ENCODE peak calls at places on chromosomes 4 and X, in five cellular contexts. S is germinal center; F is CD4-positive, CD25-positive, alpha-beta regulatory T cell; B is stomach; H is activated CD8-positive, alpha-beta T cell treated with anti-CD3 and anti-CD28 coated beads, Interleukin-2, amount 10 ng/mL, durations not matched to agents 7 days and 5 days. V is an unnamed sample.

GRCh38 chr4:55183926-55184599 is 58.7 kb upstream of the KDR start:
- DNase-seq in S (no peak), F (no peak), B (peak; percentile 27), H (no peak), V (no peak)

GRCh38 chr4:155785828-155786227 is 27.0 kb downstream of the GUCY1B1 start:
- DNase-seq in S (no peak), F (no peak), B (no peak), H (no peak), V (no peak)

GRCh38 chr4:126762651-126763247 is 870.0 kb upstream of the INTU start:
- DNase-seq in S (no peak), F (no peak), B (no peak), H (no peak), V (no peak)

GRCh38 chr4:1029536-1029935 is 18.1 kb downstream of the FGFRL1 start:
- DNase-seq in S (no peak), F (no peak), B (peak; percentile 78), H (no peak), V (no peak)

GRCh38 chrX:25007059-25008053 is 8.4 kb downstream of the ARX start:
- DNase-seq in S (no peak), F (no peak), B (no peak), H (no peak), V (no peak)

GRCh38 chr4:26325191-26325590 is 4.4 kb downstream of the RBPJ start:
- DNase-seq in S (no peak), F (no peak), B (no peak), H (peak; percentile 57), V (no peak)

GRCh38 chrX:131262200-131262599 is 26.9 kb downstream of the IGSF1 start:
- DNase-seq in S (no peak), F (no peak), B (no peak), H (no peak), V (no peak)

GRCh38 chr4:68906238-68907137 is 45.1 kb downstream of the UGT2A3 start:
- DNase-seq in S (no peak), F (no peak), B (no peak), H (no peak), V (no peak)

GRCh38 chr4:151129801-151130200 is 30.4 kb downstream of the RPS3A start:
- DNase-seq in S (no peak), F (no peak), B (no peak), H (no peak), V (no peak)

GRCh38 chr4:48109413-48110263 is 24.4 kb downstream of the TXK start:
- DNase-seq in S (peak; percentile 48), F (no peak), B (no peak), H (peak; percentile 57), V (no peak)

GRCh38 chr4:140047017-140047640 is 106.9 kb downstream of the MAML3 start:
- DNase-seq in S (no peak), F (no peak), B (peak; percentile 33), H (no peak), V (no peak)

GRCh38 chr4:175758595-175758994 is 53.5 kb downstream of the GPM6A start:
- DNase-seq in S (no peak), F (no peak), B (no peak), H (no peak), V (no peak)

GRCh38 chr4:56272946-56273728 is 114.2 kb downstream of the AASDH start:
- DNase-seq in S (no peak), F (no peak), B (no peak), H (no peak), V (no peak)

GRCh38 chr4:79576480-79576803 is 168.4 kb upstream of the GK2 start:
- DNase-seq in S (no peak), F (no peak), B (no peak), H (no peak), V (no peak)

GRCh38 chr4:8067945-8068894 is 90.4 kb downstream of the ABLIM2 start:
- DNase-seq in S (no peak), F (no peak), B (no peak), H (no peak), V (no peak)

GRCh38 chr4:17511950-17512795 is at the start of gene QDPR:
- DNase-seq in S (peak; percentile 73), F (peak; percentile 46), B (peak; percentile 86), H (peak; percentile 77), V (peak; percentile 77)

GRCh38 chr4:121789960-121790829 is 10.9 kb upstream of the EXOSC9 start:
- DNase-seq in S (no peak), F (no peak), B (no peak), H (no peak), V (no peak)

GRCh38 chr4:184408021-184408710 is 66.2 kb downstream of the IRF2 start:
- DNase-seq in S (no peak), F (no peak), B (no peak), H (no peak), V (no peak)

GRCh38 chr4:4671774-4672349 is 130.0 kb upstream of the STX18 start:
- DNase-seq in S (no peak), F (no peak), B (no peak), H (no peak), V (no peak)

GRCh38 chr4:40121515-40121914 is 64.9 kb downstream of the N4BP2 start:
- DNase-seq in S (no peak), F (no peak), B (no peak), H (peak; percentile 25), V (no peak)

GRCh38 chr4:6567218-6567617 is 7.8 kb upstream of the MAN2B2 start:
- DNase-seq in S (no peak), F (no peak), B (no peak), H (no peak), V (no peak)

GRCh38 chr4:1309261-1310010 is 19.7 kb downstream of the MAEA start:
- DNase-seq in S (peak; percentile 75), F (peak; percentile 48), B (peak; percentile 68), H (peak; percentile 77), V (peak; percentile 55)

GRCh38 chr4:8453957-8454356 is 13.4 kb downstream of the TRMT44 start:
- DNase-seq in S (no peak), F (no peak), B (no peak), H (no peak), V (no peak)

GRCh38 chrX:31629195-31629594 is 557.4 kb upstream of the FTHL17 start:
- DNase-seq in S (no peak), F (no peak), B (no peak), H (no peak), V (no peak)

GRCh38 chr4:163132469-163133222 is 34.0 kb downstream of the NAF1 start:
- DNase-seq in S (no peak), F (no peak), B (no peak), H (no peak), V (no peak)

GRCh38 chr4:37873383-37873782 is 17.5 kb upstream of the TBC1D1 start:
- DNase-seq in S (no peak), F (no peak), B (no peak), H (no peak), V (no peak)

GRCh38 chr4:54418468-54418867 is 189.4 kb downstream of the PDGFRA start:
- DNase-seq in S (no peak), F (no peak), B (no peak), H (no peak), V (no peak)

GRCh38 chrX:121103381-121103780 is 56.0 kb downstream of the GLUD2 start:
- DNase-seq in S (no peak), F (no peak), B (no peak), H (no peak), V (no peak)

GRCh38 chr4:148103647-148104355 is 338.4 kb downstream of the NR3C2 start:
- DNase-seq in S (no peak), F (no peak), B (no peak), H (no peak), V (no peak)

GRCh38 chrX:110210417-110211139 is 107.3 kb downstream of the AMMECR1 start:
- DNase-seq in S (no peak), F (no peak), B (no peak), H (no peak), V (no peak)

GRCh38 chr4:121484633-121485032 is 103.8 kb upstream of the QRFPR start:
- DNase-seq in S (peak; percentile 7), F (no peak), B (peak; percentile 45), H (no peak), V (no peak)

GRCh38 chr4:182969651-182970279 is 52.6 kb upstream of the DCTD start:
- DNase-seq in S (no peak), F (no peak), B (no peak), H (no peak), V (no peak)

GRCh38 chr4:18767921-18768320 is 746.4 kb upstream of the LCORL start:
- DNase-seq in S (no peak), F (no peak), B (no peak), H (no peak), V (no peak)

V was measured in stimulated activated CD4-positive, alpha-beta T cell treated with anti-CD3 and anti-CD28 coated beads, Interleukin-4, amount 100 ng/mL, for 1 hour.